ENCODE peak calls at places on chromosome 11, in eight cellular contexts. U, V, Q, N, J, Y, Z and F are unnamed samples.

GRCh38 chr11:1534682-1535081 is 37.4 kb downstream of the DUSP8 start:
- DNase-seq in U (no peak), V (no peak), Q (no peak), N (no peak), J (no peak), Y (peak; percentile 40), Z (no peak), F (no peak)

GRCh38 chr11:26948881-26949280 is 45.0 kb upstream of the FIBIN start:
- DNase-seq in U (no peak), V (no peak), Q (no peak), N (no peak), J (no peak), Y (peak; percentile 75), Z (no peak), F (no peak)

GRCh38 chr11:4054643-4055042 is 40.0 kb upstream of the RRM1 start:
- DNase-seq in U (no peak), V (no peak), Q (no peak), N (no peak), J (no peak), Y (no peak), Z (no peak), F (no peak)

GRCh38 chr11:83174008-83174407 is 17.1 kb downstream of the PCF11 start:
- DNase-seq in U (no peak), V (no peak), Q (no peak), N (no peak), J (no peak), Y (no peak), Z (no peak), F (no peak)

GRCh38 chr11:256952-257737 is 20.4 kb downstream of the PSMD13 start:
- DNase-seq in U (no peak), V (no peak), Q (no peak), N (no peak), J (no peak), Y (no peak), Z (no peak), F (no peak)

GRCh38 chr11:116122697-116123472 is 618.7 kb upstream of the CADM1 start:
- DNase-seq in U (no peak), V (no peak), Q (no peak), N (no peak), J (no peak), Y (no peak), Z (no peak), F (no peak)

GRCh38 chr11:116314012-116314411 is 458.8 kb downstream of the BUD13 start:
- DNase-seq in U (no peak), V (no peak), Q (no peak), N (no peak), J (no peak), Y (no peak), Z (no peak), F (no peak)

GRCh38 chr11:26045082-26045481 is 286.8 kb upstream of the ANO3 start:
- DNase-seq in U (no peak), V (no peak), Q (no peak), N (no peak), J (no peak), Y (no peak), Z (no peak), F (no peak)

GRCh38 chr11:123235687-123236261 is 40.7 kb upstream of the CLMP start:
- DNase-seq in U (no peak), V (no peak), Q (no peak), N (no peak), J (no peak), Y (peak; percentile 73), Z (no peak), F (no peak)

GRCh38 chr11:86676533-86677154 is 4.2 kb upstream of the ME3 start:
- DNase-seq in U (no peak), V (no peak), Q (no peak), N (no peak), J (no peak), Y (peak; percentile 42), Z (no peak), F (peak; percentile 60)

GRCh38 chr11:111220716-111221115 is 24.8 kb upstream of the POU2AF2 start:
- DNase-seq in U (no peak), V (no peak), Q (no peak), N (no peak), J (no peak), Y (no peak), Z (no peak), F (no peak)

GRCh38 chr11:37468344-37468743 is 870.3 kb upstream of the RAG2 start:
- DNase-seq in U (no peak), V (no peak), Q (no peak), N (no peak), J (no peak), Y (no peak), Z (no peak), F (no peak)

GRCh38 chr11:98107736-98108135 is 913.0 kb upstream of the CNTN5 start:
- DNase-seq in U (no peak), V (no peak), Q (no peak), N (no peak), J (no peak), Y (no peak), Z (no peak), F (no peak)

GRCh38 chr11:65391007-65391406 is 4.6 kb downstream of the FRMD8 start:
- DNase-seq in U (no peak), V (no peak), Q (no peak), N (peak; percentile 30), J (no peak), Y (peak; percentile 39), Z (no peak), F (no peak)

GRCh38 chr11:65565624-65566453 is 4.4 kb upstream of the ZNRD2 start:
- DNase-seq in U (no peak), V (no peak), Q (no peak), N (no peak), J (no peak), Y (peak; percentile 68), Z (no peak), F (no peak)

GRCh38 chr11:94325681-94326080 is 21.3 kb downstream of the IZUMO1R start:
- DNase-seq in U (peak; percentile 72), V (no peak), Q (no peak), N (peak; percentile 18), J (no peak), Y (peak; percentile 59), Z (peak; percentile 27), F (peak; percentile 64)

GRCh38 chr11:32072872-32073661 is 17.8 kb upstream of the RCN1 start:
- DNase-seq in U (no peak), V (no peak), Q (no peak), N (no peak), J (no peak), Y (no peak), Z (no peak), F (no peak)

GRCh38 chr11:63212742-63213141 is 30.7 kb downstream of the SLC22A25 start:
- DNase-seq in U (no peak), V (no peak), Q (no peak), N (peak; percentile 26), J (no peak), Y (peak; percentile 55), Z (peak; percentile 25), F (peak; percentile 41)

GRCh38 chr11:33997473-33998347 is 53.8 kb upstream of the CAPRIN1 start:
- DNase-seq in U (no peak), V (no peak), Q (no peak), N (no peak), J (no peak), Y (no peak), Z (no peak), F (peak; percentile 41)

GRCh38 chr11:70698871-70699270 is 300.5 kb downstream of the CTTN start:
- DNase-seq in U (no peak), V (no peak), Q (no peak), N (no peak), J (no peak), Y (no peak), Z (no peak), F (no peak)

GRCh38 chr11:69732910-69733309 is 29.1 kb upstream of the FGF19 start:
- DNase-seq in U (no peak), V (no peak), Q (no peak), N (no peak), J (no peak), Y (no peak), Z (no peak), F (no peak)

GRCh38 chr11:33575311-33575710 is 125.3 kb downstream of the C11orf91 start:
- DNase-seq in U (no peak), V (no peak), Q (no peak), N (no peak), J (no peak), Y (no peak), Z (no peak), F (no peak)

GRCh38 chr11:46050065-46050464 is 71.2 kb downstream of the PHF21A start:
- DNase-seq in U (no peak), V (no peak), Q (peak; percentile 57), N (no peak), J (peak; percentile 57), Y (peak; percentile 85), Z (no peak), F (no peak)

GRCh38 chr11:79413258-79413657 is 27.6 kb downstream of the TENM4 start:
- DNase-seq in U (no peak), V (no peak), Q (peak; percentile 81), N (no peak), J (peak; percentile 94), Y (peak; percentile 90), Z (no peak), F (no peak)

GRCh38 chr11:10318527-10318802 is 13.6 kb downstream of the ADM start:
- DNase-seq in U (no peak), V (no peak), Q (no peak), N (no peak), J (no peak), Y (no peak), Z (no peak), F (no peak)

GRCh38 chr11:7165911-7166310 is 77.1 kb downstream of the RBMXL2 start:
- DNase-seq in U (no peak), V (no peak), Q (no peak), N (no peak), J (no peak), Y (no peak), Z (no peak), F (no peak)

GRCh38 chr11:16986434-16987204 is 27.6 kb downstream of the PLEKHA7 start:
- DNase-seq in U (peak; percentile 73), V (no peak), Q (no peak), N (no peak), J (no peak), Y (no peak), Z (peak; percentile 15), F (peak; percentile 22)

GRCh38 chr11:121035823-121036222 is 11.9 kb downstream of the TBCEL start:
- DNase-seq in U (no peak), V (no peak), Q (no peak), N (no peak), J (no peak), Y (no peak), Z (no peak), F (no peak)

GRCh38 chr11:122895591-122895990 is 13.0 kb downstream of the JHY start:
- DNase-seq in U (no peak), V (no peak), Q (no peak), N (no peak), J (no peak), Y (peak; percentile 21), Z (no peak), F (no peak)

GRCh38 chr11:102429691-102430090 is 22.9 kb downstream of the TMEM123 start:
- DNase-seq in U (no peak), V (no peak), Q (no peak), N (no peak), J (no peak), Y (no peak), Z (no peak), F (no peak)

GRCh38 chr11:69286358-69287327 is 7.3 kb upstream of the MYEOV start:
- DNase-seq in U (no peak), V (no peak), Q (no peak), N (no peak), J (no peak), Y (no peak), Z (no peak), F (no peak)

GRCh38 chr11:130031056-130031455 is 28.4 kb upstream of the PRDM10 start:
- DNase-seq in U (no peak), V (no peak), Q (no peak), N (no peak), J (no peak), Y (no peak), Z (no peak), F (no peak)

GRCh38 chr11:6646631-6647281 is 8.9 kb downstream of the DCHS1 start:
- DNase-seq in U (no peak), V (no peak), Q (no peak), N (no peak), J (peak; percentile 64), Y (peak; percentile 54), Z (no peak), F (no peak)

GRCh38 chr11:94201004-94201465 is 72.4 kb downstream of the PANX1 start:
- DNase-seq in U (no peak), V (no peak), Q (peak; percentile 76), N (peak; percentile 30), J (peak; percentile 33), Y (peak; percentile 27), Z (no peak), F (no peak)